ENCODE peak calls at places on chromosomes 6 and 20, in ten cellular contexts. T is uterus, M is adrenal gland, Q is mammary epithelial cell, Z is AG04450, C is heart left ventricle, S is left lung, W is lung, O is tibial artery, J is vagina. N is an unnamed sample.

GRCh38 chr6:157688275-157688959 is 134.6 kb upstream of the SNX9 start:
- DNase-seq in W (no peak), O (no peak), T (no peak), Z (no peak), S (no peak), J (no peak), C (no peak), Q (no peak), M (no peak), N (no peak)

GRCh38 chr20:50704971-50705370 is 13.6 kb upstream of the RIPOR3 start:
- DNase-seq in W (no peak), S (no peak), C (no peak), T (no peak), Q (no peak), J (no peak), O (no peak), M (no peak), Z (peak; percentile 59), N (no peak)

GRCh38 chr20:40197744-40198143 is 491.3 kb downstream of the MAFB start:
- DNase-seq in Q (no peak), J (no peak), O (no peak), S (no peak), W (no peak), T (no peak), M (no peak), C (peak; percentile 15), Z (no peak), N (no peak)

GRCh38 chr6:31764239-31764638 is 1.8 kb downstream of the SAPCD1 start:
- DNase-seq in S (peak; percentile 56), M (no peak), T (no peak), O (no peak), Q (no peak), J (no peak), W (no peak), Z (no peak), C (no peak), N (no peak)

GRCh38 chr20:25318471-25319240 is 70.8 kb downstream of the PYGB start:
- DNase-seq in W (no peak), T (peak; percentile 11), Z (no peak), J (no peak), Q (no peak), O (peak; percentile 21), C (no peak), S (peak; percentile 72), M (no peak), N (no peak)

GRCh38 chr20:23691675-23692074 is 2.8 kb upstream of the CST4 start:
- DNase-seq in Q (no peak), T (no peak), O (no peak), M (no peak), J (peak; percentile 46), Z (no peak), W (no peak), C (no peak), S (no peak), N (no peak)

GRCh38 chr6:105900120-105900937 is 185.8 kb upstream of the PRDM1 start:
- DNase-seq in M (no peak), Q (peak; percentile 71), Z (peak; percentile 68), C (no peak), S (no peak), W (no peak), T (no peak), J (no peak), O (no peak), N (no peak)

GRCh38 chr20:33181482-33182093 is 13.6 kb downstream of the BPIFA2 start:
- DNase-seq in J (no peak), Q (no peak), O (no peak), M (no peak), S (no peak), W (no peak), Z (no peak), T (no peak), C (no peak), N (no peak)

GRCh38 chr6:3312604-3313167 is 53.9 kb downstream of the PSMG4 start:
- DNase-seq in T (no peak), W (no peak), Z (no peak), J (no peak), O (peak; percentile 35), M (peak; percentile 36), S (no peak), C (no peak), Q (no peak), N (no peak)

GRCh38 chr6:20906938-20907337 is 372.7 kb downstream of the CDKAL1 start:
- DNase-seq in O (no peak), T (no peak), Z (peak; percentile 56), J (no peak), S (no peak), C (no peak), W (no peak), Q (peak; percentile 76), M (no peak), N (peak; percentile 13)

GRCh38 chr6:27414300-27414699 is 25.7 kb downstream of the ZNF391 start:
- DNase-seq in S (no peak), M (no peak), C (no peak), Z (no peak), O (no peak), Q (no peak), W (no peak), T (no peak), J (no peak), N (no peak)

GRCh38 chr20:36493013-36493800 is 48.1 kb upstream of the MYL9 start:
- DNase-seq in J (no peak), Q (no peak), W (no peak), M (no peak), Z (no peak), T (no peak), S (no peak), C (no peak), O (no peak), N (no peak)

GRCh38 chr20:62105592-62105991 is 16.7 kb upstream of the LSM14B start:
- DNase-seq in S (no peak), J (no peak), C (no peak), Q (no peak), T (no peak), W (no peak), M (no peak), Z (no peak), O (no peak), N (no peak)

GRCh38 chr20:62101078-62101477 is 21.2 kb upstream of the LSM14B start:
- DNase-seq in M (no peak), C (no peak), Z (no peak), W (no peak), S (no peak), J (no peak), O (no peak), Q (no peak), T (no peak), N (no peak)

GRCh38 chr20:62104234-62104789 is 18.0 kb upstream of the LSM14B start:
- DNase-seq in Z (no peak), O (no peak), W (no peak), C (no peak), Q (no peak), T (no peak), M (no peak), S (no peak), J (no peak), N (no peak)

GRCh38 chr20:62103508-62104233 is 18.6 kb upstream of the LSM14B start:
- DNase-seq in C (no peak), Z (no peak), T (no peak), S (peak; percentile 74), Q (no peak), J (no peak), W (no peak), O (no peak), M (no peak), N (no peak)

GRCh38 chr20:62104791-62105345 is 17.4 kb upstream of the LSM14B start:
- DNase-seq in T (peak; percentile 37), W (no peak), M (no peak), Q (no peak), Z (no peak), J (no peak), C (no peak), S (no peak), O (no peak), N (no peak)
- H3K9me3 ChIP-seq in T (peaks cover 12% of the 10 kb centered on the region), W (peaks cover 66% of the 10 kb centered on the region), M (no peaks in the 10 kb centered on the region), Q (peaks cover 20% of the 10 kb centered on the region), Z (peaks cover 80% of the 10 kb centered on the region), J (peaks cover 13% of the 10 kb centered on the region), C (peaks cover 42% of the 10 kb centered on the region), S (no peaks in the 10 kb centered on the region), O (peaks cover 48% of the 10 kb centered on the region), N (peaks cover 30% of the 10 kb centered on the region)

GRCh38 chr6:135013211-135013610 is 41.4 kb downstream of the HBS1L start:
- DNase-seq in W (no peak), Q (no peak), T (no peak), S (no peak), O (no peak), M (no peak), J (no peak), C (no peak), Z (no peak), N (no peak)

GRCh38 chr6:135008941-135009290 is 45.7 kb downstream of the HBS1L start:
- DNase-seq in O (no peak), M (no peak), C (no peak), T (no peak), W (no peak), Q (no peak), Z (no peak), J (no peak), S (no peak), N (no peak)

GRCh38 chr6:135014353-135014832 is 40.2 kb downstream of the HBS1L start:
- DNase-seq in T (no peak), Q (no peak), J (no peak), M (no peak), Z (no peak), C (no peak), S (no peak), O (no peak), W (no peak), N (no peak)

GRCh38 chr6:135012764-135013163 is 41.9 kb downstream of the HBS1L start:
- DNase-seq in Z (peak; percentile 34), W (no peak), O (no peak), C (no peak), Q (no peak), J (no peak), M (no peak), T (no peak), S (no peak), N (no peak)

GRCh38 chr6:135012349-135012748 is 42.3 kb downstream of the HBS1L start:
- DNase-seq in Z (no peak), O (no peak), S (no peak), C (no peak), M (no peak), Q (no peak), J (no peak), W (no peak), T (no peak), N (no peak)
- TF ChIP-seq CTCF in Z (no peak), O (no peak), S (no peak), C (no peak), M (no peak), Q (no peak), J (no peak), W (no peak), T (no peak), N (peak; percentile 26)

GRCh38 chr6:125057392-125058246 is 95.4 kb downstream of the RNF217 start:
- DNase-seq in C (no peak), Z (no peak), Q (no peak), T (no peak), S (no peak), J (no peak), W (no peak), O (no peak), M (no peak), N (no peak)
- H3K4me3 ChIP-seq in C (no peak overlapping the region), Z (no peak overlapping the region), Q (no peak overlapping the region), T (no peak overlapping the region), S (no peak overlapping the region), J (no peak overlapping the region), W (no peak overlapping the region), O (no peak overlapping the region), M (no peak overlapping the region), N (no peak overlapping the region)

GRCh38 chr6:169479783-169480495 is 221.9 kb downstream of the WDR27 start:
- DNase-seq in W (no peak), J (no peak), Z (no peak), T (no peak), Q (no peak), O (no peak), S (no peak), M (no peak), C (no peak), N (no peak)
- H3K9me3 ChIP-seq in W (peaks cover 15% of the 10 kb centered on the region), J (no peaks in the 10 kb centered on the region), Z (peaks cover 12% of the 10 kb centered on the region), T (no peaks in the 10 kb centered on the region), Q (peaks cover 10% of the 10 kb centered on the region), O (peaks cover 3% of the 10 kb centered on the region), S (no peaks in the 10 kb centered on the region), M (no peaks in the 10 kb centered on the region), C (peaks cover 19% of the 10 kb centered on the region), N (peaks cover 6% of the 10 kb centered on the region)